ENCODE peak calls at places on chromosomes 13 and 19, in five cellular contexts. H is astrocyte; U is activated CD4-positive, alpha-beta T cell treated with anti-CD3 and anti-CD28 coated beads for 1 hour; B is T-helper 2 cell; O is dermis microvascular lymphatic vessel endothelial cell. L is an unnamed sample.

GRCh38 chr19:30718728-30719127 is 346.5 kb downstream of the ZNF536 start:
- DNase-seq in H (no peak), U (no peak), B (no peak), O (peak), L (no peak)

GRCh38 chr13:23160241-23161175 is 20.3 kb upstream of the SGCG start:
- DNase-seq in H (no peak), U (no peak), B (no peak), O (no peak), L (peak)

GRCh38 chr19:30165228-30165813 is 206.9 kb upstream of the ZNF536 start:
- DNase-seq in H (no peak), U (no peak), B (no peak), O (no peak), L (peak)

GRCh38 chr13:113141591-113141950 is 16.9 kb upstream of the PROZ start:
- DNase-seq in H (no peak), U (no peak), B (no peak), O (no peak), L (peak)

GRCh38 chr13:67147257-67148218 is 82.6 kb downstream of the PCDH9 start:
- DNase-seq in H (peak), U (no peak), B (no peak), O (peak), L (no peak)

GRCh38 chr19:46381346-46381745 is 32.0 kb downstream of the CCDC8 start:
- DNase-seq in H (no peak), U (no peak), B (no peak), O (no peak), L (no peak)

GRCh38 chr19:677601-678380 is 1.6 kb downstream of the FSTL3 start:
- DNase-seq in H (peak), U (no peak), B (no peak), O (no peak), L (peak)

GRCh38 chr19:39409207-39409885 is 2.7 kb downstream of the ZFP36 start:
- DNase-seq in H (no peak), U (peak), B (peak), O (peak), L (peak)

GRCh38 chr19:55080121-55080914 is 4.6 kb downstream of the EPS8L1 start:
- DNase-seq in H (no peak), U (peak), B (no peak), O (no peak), L (peak)

GRCh38 chr13:35712907-35713685 is 236.6 kb upstream of the MAB21L1 start:
- DNase-seq in H (peak), U (no peak), B (no peak), O (no peak), L (no peak)

GRCh38 chr13:76216729-76217128 is 580.6 kb downstream of the LMO7 start:
- DNase-seq in H (peak), U (no peak), B (no peak), O (no peak), L (no peak)

GRCh38 chr19:11576186-11576585 is 1.3 kb downstream of the ACP5 start:
- DNase-seq in H (no peak), U (no peak), B (no peak), O (no peak), L (no peak)

GRCh38 chr13:37640499-37640898 is 41.9 kb upstream of the POSTN start:
- DNase-seq in H (peak), U (no peak), B (no peak), O (peak), L (no peak)

GRCh38 chr13:76833465-76833864 is 52.7 kb downstream of the KCTD12 start:
- DNase-seq in H (no peak), U (no peak), B (no peak), O (no peak), L (no peak)